ENCODE peak calls at places on chromosome 6, in seven cellular contexts. One of them, this sample, is unnamed.

GRCh38 chr6:154399097-154399496 is 42.5 kb upstream of the IPCEF1 start:
- DNase-seq in IMR-90: peak; percentile 76
- DNase-seq in esophagus squamous epithelium: no peak
- DNase-seq in iPS DF 6.9: no peak
- DNase-seq in Caco-2: no peak
- DNase-seq in cardiac muscle cell: peak; percentile 50
- DNase-seq in left ventricle myocardium inferior: no peak
- DNase-seq in this sample: no peak

GRCh38 chr6:70956451-70957283 is at the start of gene B3GAT2:
- DNase-seq in IMR-90: peak; percentile 3
- DNase-seq in esophagus squamous epithelium: no peak
- DNase-seq in iPS DF 6.9: no peak
- DNase-seq in Caco-2: no peak
- DNase-seq in cardiac muscle cell: peak; percentile 25
- DNase-seq in left ventricle myocardium inferior: no peak
- DNase-seq in this sample: no peak

GRCh38 chr6:11096109-11096508 is 2.5 kb downstream of the SMIM13 start:
- DNase-seq in IMR-90: peak; percentile 80
- DNase-seq in esophagus squamous epithelium: no peak
- DNase-seq in iPS DF 6.9: no peak
- DNase-seq in Caco-2: peak; percentile 68
- DNase-seq in cardiac muscle cell: peak; percentile 90
- DNase-seq in left ventricle myocardium inferior: no peak
- DNase-seq in this sample: no peak

GRCh38 chr6:50608421-50608820 is 104.9 kb upstream of the TFAP2D start:
- DNase-seq in IMR-90: no peak
- DNase-seq in esophagus squamous epithelium: no peak
- DNase-seq in iPS DF 6.9: no peak
- DNase-seq in Caco-2: no peak
- DNase-seq in cardiac muscle cell: no peak
- DNase-seq in left ventricle myocardium inferior: no peak
- DNase-seq in this sample: no peak

GRCh38 chr6:25499851-25500250 is 152.2 kb upstream of the SCGN start:
- DNase-seq in IMR-90: peak; percentile 6
- DNase-seq in esophagus squamous epithelium: no peak
- DNase-seq in iPS DF 6.9: no peak
- DNase-seq in Caco-2: no peak
- DNase-seq in cardiac muscle cell: no peak
- DNase-seq in left ventricle myocardium inferior: no peak
- DNase-seq in this sample: no peak

GRCh38 chr6:89022747-89023289 is 57.7 kb upstream of the PNRC1 start:
- DNase-seq in IMR-90: peak; percentile 42
- DNase-seq in esophagus squamous epithelium: no peak
- DNase-seq in iPS DF 6.9: no peak
- DNase-seq in Caco-2: no peak
- DNase-seq in cardiac muscle cell: peak; percentile 69
- DNase-seq in left ventricle myocardium inferior: no peak
- DNase-seq in this sample: no peak

GRCh38 chr6:166437661-166438060 is 54.9 kb upstream of the MPC1 start:
- DNase-seq in IMR-90: no peak
- DNase-seq in esophagus squamous epithelium: no peak
- DNase-seq in iPS DF 6.9: no peak
- DNase-seq in Caco-2: no peak
- DNase-seq in cardiac muscle cell: no peak
- DNase-seq in left ventricle myocardium inferior: no peak
- DNase-seq in this sample: no peak

GRCh38 chr6:118709859-118710350 is 58.5 kb upstream of the CEP85L start:
- DNase-seq in IMR-90: peak; percentile 86
- DNase-seq in esophagus squamous epithelium: no peak
- DNase-seq in iPS DF 6.9: no peak
- DNase-seq in Caco-2: no peak
- DNase-seq in cardiac muscle cell: peak; percentile 75
- DNase-seq in left ventricle myocardium inferior: no peak
- DNase-seq in this sample: no peak

GRCh38 chr6:8905647-8906231 is 470.4 kb upstream of the SLC35B3 start:
- DNase-seq in IMR-90: no peak
- DNase-seq in esophagus squamous epithelium: no peak
- DNase-seq in iPS DF 6.9: no peak
- DNase-seq in Caco-2: no peak
- DNase-seq in cardiac muscle cell: no peak
- DNase-seq in left ventricle myocardium inferior: no peak
- DNase-seq in this sample: no peak

GRCh38 chr6:20236899-20237600 is 24.8 kb upstream of the MBOAT1 start:
- DNase-seq in IMR-90: no peak
- DNase-seq in esophagus squamous epithelium: no peak
- DNase-seq in iPS DF 6.9: no peak
- DNase-seq in Caco-2: no peak
- DNase-seq in cardiac muscle cell: no peak
- DNase-seq in left ventricle myocardium inferior: no peak
- DNase-seq in this sample: no peak

GRCh38 chr6:158536891-158537798 is 22.7 kb upstream of the TMEM181 start:
- DNase-seq in IMR-90: no peak
- DNase-seq in esophagus squamous epithelium: no peak
- DNase-seq in iPS DF 6.9: no peak
- DNase-seq in Caco-2: peak; percentile 52
- DNase-seq in cardiac muscle cell: peak; percentile 39
- DNase-seq in left ventricle myocardium inferior: no peak
- DNase-seq in this sample: no peak

GRCh38 chr6:8749449-8749848 is 314.1 kb upstream of the SLC35B3 start:
- DNase-seq in IMR-90: no peak
- DNase-seq in esophagus squamous epithelium: no peak
- DNase-seq in iPS DF 6.9: no peak
- DNase-seq in Caco-2: no peak
- DNase-seq in cardiac muscle cell: no peak
- DNase-seq in left ventricle myocardium inferior: no peak
- DNase-seq in this sample: no peak

GRCh38 chr6:25944655-25945054 is 14.2 kb upstream of the SLC17A2 start:
- DNase-seq in IMR-90: no peak
- DNase-seq in esophagus squamous epithelium: no peak
- DNase-seq in iPS DF 6.9: no peak
- DNase-seq in Caco-2: no peak
- DNase-seq in cardiac muscle cell: no peak
- DNase-seq in left ventricle myocardium inferior: no peak
- DNase-seq in this sample: no peak

GRCh38 chr6:63923139-63923739 is 287.6 kb downstream of the PHF3 start:
- DNase-seq in IMR-90: peak; percentile 51
- DNase-seq in esophagus squamous epithelium: no peak
- DNase-seq in iPS DF 6.9: no peak
- DNase-seq in Caco-2: no peak
- DNase-seq in cardiac muscle cell: peak; percentile 63
- DNase-seq in left ventricle myocardium inferior: no peak
- DNase-seq in this sample: no peak

GRCh38 chr6:30711758-30712380 is 5.2 kb downstream of the MDC1 start:
- DNase-seq in IMR-90: no peak
- DNase-seq in esophagus squamous epithelium: no peak
- DNase-seq in iPS DF 6.9: no peak
- DNase-seq in Caco-2: no peak
- DNase-seq in cardiac muscle cell: no peak
- DNase-seq in left ventricle myocardium inferior: no peak
- DNase-seq in this sample: no peak

GRCh38 chr6:148273962-148274752 is 68.5 kb upstream of the SASH1 start:
- DNase-seq in IMR-90: peak; percentile 33
- DNase-seq in esophagus squamous epithelium: no peak
- DNase-seq in iPS DF 6.9: no peak
- DNase-seq in Caco-2: no peak
- DNase-seq in cardiac muscle cell: no peak
- DNase-seq in left ventricle myocardium inferior: no peak
- DNase-seq in this sample: no peak

GRCh38 chr6:148828047-148828446 is 81.2 kb downstream of the UST start:
- DNase-seq in IMR-90: no peak
- DNase-seq in esophagus squamous epithelium: no peak
- DNase-seq in iPS DF 6.9: no peak
- DNase-seq in Caco-2: no peak
- DNase-seq in cardiac muscle cell: no peak
- DNase-seq in left ventricle myocardium inferior: no peak
- DNase-seq in this sample: no peak

GRCh38 chr6:118860363-118860762 is 33.6 kb upstream of the ASF1A start:
- DNase-seq in IMR-90: no peak
- DNase-seq in esophagus squamous epithelium: no peak
- DNase-seq in iPS DF 6.9: no peak
- DNase-seq in Caco-2: no peak
- DNase-seq in cardiac muscle cell: no peak
- DNase-seq in left ventricle myocardium inferior: no peak
- DNase-seq in this sample: no peak

GRCh38 chr6:117907600-117908245 is 659 bp downstream of the SLC35F1 start:
- DNase-seq in IMR-90: no peak
- DNase-seq in esophagus squamous epithelium: no peak
- DNase-seq in iPS DF 6.9: no peak
- DNase-seq in Caco-2: no peak
- DNase-seq in cardiac muscle cell: no peak
- DNase-seq in left ventricle myocardium inferior: no peak
- DNase-seq in this sample: no peak

GRCh38 chr6:147947521-147947920 is 395.1 kb upstream of the SASH1 start:
- DNase-seq in IMR-90: peak; percentile 10
- DNase-seq in esophagus squamous epithelium: no peak
- DNase-seq in iPS DF 6.9: no peak
- DNase-seq in Caco-2: no peak
- DNase-seq in cardiac muscle cell: peak; percentile 81
- DNase-seq in left ventricle myocardium inferior: no peak
- DNase-seq in this sample: no peak

GRCh38 chr6:150195996-150196417 is 53.2 kb downstream of the PPP1R14C start:
- DNase-seq in IMR-90: no peak
- DNase-seq in esophagus squamous epithelium: no peak
- DNase-seq in iPS DF 6.9: no peak
- DNase-seq in Caco-2: no peak
- DNase-seq in cardiac muscle cell: no peak
- DNase-seq in left ventricle myocardium inferior: no peak
- DNase-seq in this sample: no peak

GRCh38 chr6:52233975-52234823 is 10.1 kb downstream of the IL17F start:
- DNase-seq in IMR-90: peak; percentile 63
- DNase-seq in esophagus squamous epithelium: no peak
- DNase-seq in iPS DF 6.9: peak; percentile 47
- DNase-seq in Caco-2: peak; percentile 63
- DNase-seq in cardiac muscle cell: peak; percentile 52
- DNase-seq in left ventricle myocardium inferior: no peak
- DNase-seq in this sample: no peak

GRCh38 chr6:80477591-80478370 is 371.3 kb downstream of the BCKDHB start:
- DNase-seq in IMR-90: peak; percentile 72
- DNase-seq in esophagus squamous epithelium: no peak
- DNase-seq in iPS DF 6.9: no peak
- DNase-seq in Caco-2: no peak
- DNase-seq in cardiac muscle cell: no peak
- DNase-seq in left ventricle myocardium inferior: no peak
- DNase-seq in this sample: no peak

GRCh38 chr6:162005375-162005774 is 722.2 kb downstream of the PRKN start:
- DNase-seq in IMR-90: no peak
- DNase-seq in esophagus squamous epithelium: no peak
- DNase-seq in iPS DF 6.9: no peak
- DNase-seq in Caco-2: no peak
- DNase-seq in cardiac muscle cell: no peak
- DNase-seq in left ventricle myocardium inferior: no peak
- DNase-seq in this sample: no peak

GRCh38 chr6:113540491-113540890 is 316.7 kb upstream of the MARCKS start:
- DNase-seq in IMR-90: peak; percentile 43
- DNase-seq in esophagus squamous epithelium: no peak
- DNase-seq in iPS DF 6.9: no peak
- DNase-seq in Caco-2: no peak
- DNase-seq in cardiac muscle cell: no peak
- DNase-seq in left ventricle myocardium inferior: no peak
- DNase-seq in this sample: no peak

GRCh38 chr6:122145741-122146240 is 253.7 kb upstream of the HSF2 start:
- DNase-seq in IMR-90: no peak
- DNase-seq in esophagus squamous epithelium: no peak
- DNase-seq in iPS DF 6.9: no peak
- DNase-seq in Caco-2: no peak
- DNase-seq in cardiac muscle cell: no peak
- DNase-seq in left ventricle myocardium inferior: no peak
- DNase-seq in this sample: no peak

GRCh38 chr6:139871844-139872510 is 497.5 kb upstream of the CITED2 start:
- DNase-seq in IMR-90: no peak
- DNase-seq in esophagus squamous epithelium: no peak
- DNase-seq in iPS DF 6.9: no peak
- DNase-seq in Caco-2: no peak
- DNase-seq in cardiac muscle cell: no peak
- DNase-seq in left ventricle myocardium inferior: no peak
- DNase-seq in this sample: no peak

GRCh38 chr6:151451417-151451949 is 443 bp downstream of the RMND1 start:
- DNase-seq in IMR-90: no peak
- DNase-seq in esophagus squamous epithelium: no peak
- DNase-seq in iPS DF 6.9: no peak
- DNase-seq in Caco-2: no peak
- DNase-seq in cardiac muscle cell: no peak
- DNase-seq in left ventricle myocardium inferior: no peak
- DNase-seq in this sample: no peak
- H3K4me3 ChIP-seq in IMR-90: peak overlapping the region; percentile 84
- H3K4me3 ChIP-seq in esophagus squamous epithelium: peak overlapping the region; percentile 82
- H3K4me3 ChIP-seq in iPS DF 6.9: peak overlapping the region; percentile 73
- H3K4me3 ChIP-seq in Caco-2: peak overlapping the region; percentile 61
- H3K4me3 ChIP-seq in cardiac muscle cell: peak overlapping the region; percentile 76
- H3K4me3 ChIP-seq in left ventricle myocardium inferior: peak overlapping the region; percentile 86
- H3K4me3 ChIP-seq in this sample: peak overlapping the region; percentile 80

DNA sequence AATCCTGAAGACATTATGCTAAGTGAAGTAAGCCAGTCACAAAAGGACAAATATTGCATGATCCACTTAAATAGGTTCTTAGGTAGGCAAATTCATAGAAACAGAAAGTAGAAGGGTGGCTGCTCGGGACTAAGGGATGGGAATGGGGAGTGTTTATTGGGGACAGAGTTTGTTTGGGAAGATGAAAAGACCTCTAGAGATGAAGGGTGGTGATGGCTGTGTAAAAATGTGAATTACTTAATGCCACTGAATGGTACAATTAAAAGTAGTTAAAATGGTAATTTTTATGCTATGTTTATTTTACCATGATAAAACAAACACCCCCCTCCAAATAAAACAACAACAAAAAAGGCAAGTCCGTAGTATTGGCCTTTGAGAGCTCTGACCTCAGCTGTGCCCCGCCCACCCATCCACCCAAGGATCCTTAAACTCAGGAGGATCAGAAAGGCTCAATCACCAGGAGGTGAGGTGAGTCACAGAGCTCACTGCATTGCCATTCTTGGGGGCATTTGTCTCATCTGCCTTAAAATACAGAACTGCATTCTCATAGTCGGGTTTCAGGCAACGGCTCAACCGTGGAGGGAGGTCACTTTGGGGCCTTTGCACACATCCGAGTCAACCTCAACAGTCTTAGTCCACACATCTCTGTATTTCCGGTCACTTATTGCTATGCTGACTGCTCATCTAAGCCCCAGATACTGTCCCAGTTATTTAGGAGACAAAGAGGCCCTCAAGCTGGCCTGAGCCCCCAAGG is 96.7 kb downstream of the SLC22A23 start:
- DNase-seq in IMR-90: no peak
- DNase-seq in esophagus squamous epithelium: no peak
- DNase-seq in iPS DF 6.9: no peak
- DNase-seq in Caco-2: no peak
- DNase-seq in cardiac muscle cell: no peak
- DNase-seq in left ventricle myocardium inferior: no peak
- DNase-seq in this sample: no peak
- H3K4me1 ChIP-seq in IMR-90: peaks cover 2% of the 10 kb centered on the region
- H3K4me1 ChIP-seq in esophagus squamous epithelium: peaks cover 34% of the 10 kb centered on the region
- H3K4me1 ChIP-seq in iPS DF 6.9: peaks cover 4% of the 10 kb centered on the region
- H3K4me1 ChIP-seq in Caco-2: peaks cover 29% of the 10 kb centered on the region
- H3K4me1 ChIP-seq in cardiac muscle cell: peaks cover 6% of the 10 kb centered on the region
- H3K4me1 ChIP-seq in left ventricle myocardium inferior: peaks cover 28% of the 10 kb centered on the region
- H3K4me1 ChIP-seq in this sample: no peaks in the 10 kb centered on the region

GRCh38 chr6:39029156-39030011 is 19.2 kb upstream of the GLP1R start:
- DNase-seq in IMR-90: no peak
- DNase-seq in esophagus squamous epithelium: no peak
- DNase-seq in iPS DF 6.9: no peak
- DNase-seq in Caco-2: peak; percentile 46
- DNase-seq in cardiac muscle cell: peak; percentile 14
- DNase-seq in left ventricle myocardium inferior: no peak
- DNase-seq in this sample: no peak
- H3K4me3 ChIP-seq in IMR-90: no peak overlapping the region
- H3K4me3 ChIP-seq in esophagus squamous epithelium: no peak overlapping the region
- H3K4me3 ChIP-seq in iPS DF 6.9: no peak overlapping the region
- H3K4me3 ChIP-seq in Caco-2: no peak overlapping the region
- H3K4me3 ChIP-seq in cardiac muscle cell: no peak overlapping the region
- H3K4me3 ChIP-seq in left ventricle myocardium inferior: no peak overlapping the region
- H3K4me3 ChIP-seq in this sample: no peak overlapping the region

GRCh38 chr6:31730631-31731086 is 1.6 kb upstream of the DDAH2 start:
- DNase-seq in IMR-90: no peak
- DNase-seq in esophagus squamous epithelium: no peak
- DNase-seq in iPS DF 6.9: no peak
- DNase-seq in Caco-2: no peak
- DNase-seq in cardiac muscle cell: no peak
- DNase-seq in left ventricle myocardium inferior: no peak
- DNase-seq in this sample: no peak
- H3K4me1 ChIP-seq in IMR-90: peaks cover 7% of the 10 kb centered on the region
- H3K4me1 ChIP-seq in esophagus squamous epithelium: peaks cover 40% of the 10 kb centered on the region
- H3K4me1 ChIP-seq in iPS DF 6.9: peaks cover 6% of the 10 kb centered on the region
- H3K4me1 ChIP-seq in Caco-2: peaks cover 16% of the 10 kb centered on the region
- H3K4me1 ChIP-seq in cardiac muscle cell: peaks cover 7% of the 10 kb centered on the region
- H3K4me1 ChIP-seq in left ventricle myocardium inferior: peaks cover 78% of the 10 kb centered on the region
- H3K4me1 ChIP-seq in this sample: peaks cover 49% of the 10 kb centered on the region